ENCODE peak calls at places on chromosomes 2 and 18, in nine cellular contexts. N is AG09319, F is coronary artery, O is A549, S is thoracic aorta, Q is tibial artery, T is AG04450, R is breast epithelium, B is foreskin keratinocyte. V is an unnamed sample.

GRCh38 chr2:214079032-214079431 is 331.8 kb upstream of the VWC2L start:
- DNase-seq in F (no peak), R (no peak), T (no peak), S (no peak), N (no peak), B (no peak), Q (no peak), O (no peak), V (no peak)

GRCh38 chr18:45951021-45951714 is 16.0 kb downstream of the EPG5 start:
- DNase-seq in B (peak), T (peak), R (no peak), Q (peak), F (no peak), N (peak), O (no peak), S (no peak), V (peak)

GRCh38 chr18:9065864-9066263 is 36.6 kb upstream of the NDUFV2 start:
- DNase-seq in B (no peak), S (no peak), F (no peak), O (no peak), N (no peak), Q (no peak), T (no peak), R (no peak), V (no peak)

GRCh38 chr18:70337139-70337972 is 48.5 kb downstream of the SOCS6 start:
- DNase-seq in Q (no peak), B (peak), F (no peak), N (peak), R (peak), O (peak), T (peak), S (no peak), V (peak)

GRCh38 chr18:24466766-24467165 is 6.3 kb downstream of the HRH4 start:
- DNase-seq in O (no peak), N (no peak), T (no peak), F (no peak), Q (no peak), B (peak), S (no peak), R (no peak), V (no peak)

GRCh38 chr2:34731274-34731673 is 1132.2 kb upstream of the FAM98A start:
- DNase-seq in O (no peak), Q (no peak), B (peak), S (no peak), R (no peak), T (no peak), F (no peak), N (no peak), V (no peak)

GRCh38 chr2:100819365-100820345 is at the start of gene NPAS2:
- DNase-seq in B (no peak), T (no peak), O (peak), S (no peak), Q (no peak), F (no peak), N (no peak), R (peak), V (peak)

GRCh38 chr2:53561155-53561554 is 206.4 kb upstream of the CHAC2 start:
- DNase-seq in R (no peak), O (no peak), F (no peak), N (no peak), Q (no peak), S (no peak), T (no peak), B (no peak), V (no peak)

GRCh38 chr2:217054791-217055190 is 194.9 kb upstream of the TNP1 start:
- DNase-seq in B (no peak), O (no peak), F (no peak), N (no peak), Q (no peak), T (no peak), S (no peak), R (no peak), V (no peak)

GRCh38 chr2:47007221-47007825 is 91.7 kb upstream of the MCFD2 start:
- DNase-seq in S (no peak), N (no peak), R (no peak), O (no peak), B (no peak), Q (no peak), F (no peak), T (no peak), V (no peak)

GRCh38 chr2:229180658-229181057 is 90.4 kb downstream of the PID1 start:
- DNase-seq in B (no peak), Q (no peak), T (no peak), F (no peak), N (no peak), O (no peak), S (no peak), R (no peak), V (no peak)

GRCh38 chr2:235747868-235748144 is 254.0 kb downstream of the AGAP1 start:
- DNase-seq in B (peak), F (no peak), R (peak), O (no peak), N (no peak), Q (no peak), T (no peak), S (no peak), V (no peak)

GRCh38 chr18:47204908-47205522 is 28.9 kb upstream of the IER3IP1 start:
- DNase-seq in B (peak), R (no peak), S (no peak), T (peak), F (no peak), O (peak), Q (no peak), N (peak), V (peak)

GRCh38 chr2:224039770-224040088 is 643 bp upstream of the SERPINE2 start:
- DNase-seq in N (no peak), T (no peak), F (no peak), R (no peak), S (no peak), B (no peak), Q (no peak), O (no peak), V (no peak)

GRCh38 chr2:238379096-238379810 is 47.5 kb upstream of the ASB1 start:
- DNase-seq in B (peak), Q (no peak), T (no peak), F (no peak), N (no peak), O (no peak), S (no peak), R (no peak), V (peak)

GRCh38 chr2:11530864-11531451 is 2.9 kb upstream of the GREB1 start:
- DNase-seq in B (no peak), R (peak), F (no peak), S (no peak), N (no peak), O (no peak), Q (no peak), T (no peak), V (no peak)

GRCh38 chr18:31581498-31582197 is 10.0 kb upstream of the TTR start:
- DNase-seq in T (no peak), Q (no peak), B (peak), R (no peak), O (no peak), S (no peak), F (no peak), N (no peak), V (peak)

GRCh38 chr2:121907905-121908304 is 152.5 kb downstream of the TSN start:
- DNase-seq in Q (no peak), B (no peak), S (no peak), R (no peak), N (no peak), O (no peak), F (no peak), T (no peak), V (no peak)

GRCh38 chr2:37665038-37665437 is 6.4 kb downstream of the CDC42EP3 start:
- DNase-seq in F (no peak), T (no peak), B (no peak), N (no peak), O (no peak), S (no peak), R (no peak), Q (no peak), V (no peak)

GRCh38 chr18:45139478-45139877 is 458.8 kb downstream of the SETBP1 start:
- DNase-seq in N (no peak), T (no peak), Q (no peak), R (no peak), F (no peak), B (no peak), O (no peak), S (no peak), V (no peak)

GRCh38 chr2:74708883-74709282 is 54.8 kb downstream of the SEMA4F start:
- DNase-seq in B (peak), N (no peak), T (peak), F (no peak), Q (no peak), S (no peak), O (no peak), R (no peak), V (peak)

GRCh38 chr2:121877366-121877765 is 121.9 kb downstream of the TSN start:
- DNase-seq in B (no peak), N (no peak), T (no peak), Q (no peak), S (no peak), R (no peak), O (no peak), F (no peak), V (no peak)

GRCh38 chr2:184835081-184835728 is 236.9 kb downstream of the ZNF804A start:
- DNase-seq in B (no peak), S (no peak), O (no peak), F (no peak), R (no peak), N (no peak), T (no peak), Q (no peak), V (peak)

GRCh38 chr2:42368817-42369550 is 8.0 kb upstream of the COX7A2L start:
- DNase-seq in S (no peak), O (no peak), N (no peak), R (no peak), F (no peak), B (no peak), Q (no peak), T (no peak), V (no peak)

GRCh38 chr2:221478106-221478863 is 93.8 kb downstream of the EPHA4 start:
- DNase-seq in T (no peak), Q (no peak), F (no peak), N (no peak), B (no peak), O (no peak), S (no peak), R (no peak), V (peak)
- TF ChIP-seq CTCF in T (peak), Q (no peak), F (no peak), N (no peak), B (peak), O (no peak), S (no peak), R (no peak), V (peak)

GRCh38 chr2:66235408-66235807 is 199.5 kb upstream of the MEIS1 start:
- DNase-seq in N (no peak), T (no peak), Q (no peak), R (no peak), O (no peak), S (no peak), F (no peak), B (no peak), V (no peak)

GRCh38 chr2:66236816-66237469 is 198.0 kb upstream of the MEIS1 start:
- DNase-seq in T (no peak), N (no peak), B (no peak), R (no peak), Q (no peak), O (no peak), S (no peak), F (no peak), V (peak)

GRCh38 chr2:66237470-66238354 is 197.2 kb upstream of the MEIS1 start:
- DNase-seq in B (peak), R (no peak), T (no peak), S (no peak), Q (no peak), O (no peak), F (no peak), N (no peak), V (peak)

GRCh38 chr2:66233981-66234380 is 200.9 kb upstream of the MEIS1 start:
- DNase-seq in B (peak), Q (no peak), R (no peak), S (no peak), F (no peak), T (no peak), O (no peak), N (no peak), V (no peak)

GRCh38 chr2:66236067-66236705 is 198.7 kb upstream of the MEIS1 start:
- DNase-seq in R (no peak), N (no peak), B (no peak), S (no peak), O (no peak), F (no peak), T (no peak), Q (no peak), V (no peak)
- TF ChIP-seq CTCF in R (no peak), N (no peak), B (no peak), S (no peak), O (no peak), F (no peak), T (no peak), Q (no peak), V (no peak)

GRCh38 chr18:54675076-54675475 is 84.0 kb downstream of the DYNAP start:
- DNase-seq in N (no peak), S (no peak), Q (no peak), T (no peak), O (no peak), B (no peak), R (no peak), F (no peak), V (no peak)

GRCh38 chr18:54684786-54685185 is 93.7 kb downstream of the DYNAP start:
- DNase-seq in S (no peak), R (no peak), N (no peak), F (no peak), B (no peak), O (no peak), Q (no peak), T (no peak), V (no peak)

GRCh38 chr18:54679318-54680149 is 88.5 kb downstream of the DYNAP start:
- DNase-seq in T (peak), Q (no peak), B (peak), S (no peak), N (peak), R (no peak), O (peak), F (no peak), V (peak)
- TF ChIP-seq CTCF in T (peak), Q (peak), B (peak), S (no peak), N (peak), R (no peak), O (peak), F (no peak), V (peak)

DNA sequence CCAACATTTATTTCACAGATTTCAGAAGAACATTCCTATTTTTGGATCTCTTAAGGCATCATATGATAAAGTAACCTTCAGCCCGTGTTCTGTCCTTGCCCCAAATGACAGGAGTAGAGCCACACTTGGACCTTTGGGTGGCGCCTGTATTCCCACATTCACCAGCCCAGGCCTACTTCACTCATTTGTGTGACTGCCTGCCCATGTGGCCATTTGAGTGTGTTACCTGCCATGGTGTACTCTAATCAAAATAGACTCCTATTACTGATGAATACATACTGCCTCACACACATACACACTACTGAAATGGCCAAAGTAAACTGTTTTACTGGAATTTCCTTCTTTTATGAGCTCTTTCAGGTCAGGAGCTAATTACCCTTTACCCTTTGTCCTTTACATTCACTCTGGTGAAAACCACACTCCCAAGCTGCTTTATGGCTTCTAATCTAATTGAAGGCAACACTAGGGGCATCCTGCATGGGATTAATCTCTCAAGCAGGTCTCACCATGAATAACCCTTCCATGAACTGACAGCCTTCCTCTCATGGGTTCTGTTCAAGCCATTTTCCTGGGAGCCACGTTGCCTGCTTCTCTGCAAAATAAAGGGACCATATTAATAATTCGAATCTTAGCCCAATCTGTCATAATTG is 271.0 kb upstream of the GALNT5 start:
- DNase-seq in B (no peak), N (no peak), R (no peak), O (no peak), T (no peak), Q (no peak), F (no peak), S (no peak), V (no peak)
- TF ChIP-seq CTCF in B (no peak), N (no peak), R (no peak), O (no peak), T (no peak), Q (no peak), F (no peak), S (no peak), V (no peak)

GRCh38 chr18:58320907-58321561 is 277.0 kb downstream of the NEDD4L start:
- DNase-seq in O (no peak), N (no peak), B (no peak), F (no peak), S (no peak), R (no peak), T (no peak), Q (no peak), V (no peak)
- TF ChIP-seq CTCF in O (no peak), N (no peak), B (no peak), F (no peak), S (no peak), R (no peak), T (no peak), Q (no peak), V (no peak)

DNA sequence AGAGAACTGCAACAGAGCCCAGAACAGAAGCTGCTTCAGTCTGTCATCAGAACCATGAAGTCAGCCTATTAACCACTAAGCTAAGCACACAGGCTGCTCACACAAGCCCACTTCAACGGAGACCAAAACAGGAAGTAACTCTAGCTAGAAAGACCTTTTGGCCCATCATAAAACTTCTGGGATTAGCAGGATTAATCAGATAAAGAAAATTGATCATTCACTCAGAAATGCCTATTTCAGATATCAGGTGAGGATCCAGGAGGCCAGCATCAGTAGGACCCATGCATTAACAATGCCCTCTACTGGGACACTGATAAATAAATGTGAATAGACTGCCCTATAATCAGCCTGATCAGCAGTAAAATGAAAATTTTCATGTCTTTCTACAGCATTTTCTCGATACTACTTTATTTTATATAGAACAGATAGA is 101.4 kb downstream of the WDPCP start:
- DNase-seq in B (no peak), S (no peak), N (no peak), R (no peak), F (no peak), O (no peak), Q (no peak), T (no peak), V (no peak)
- TF ChIP-seq CTCF in B (peak), S (no peak), N (no peak), R (no peak), F (no peak), O (peak), Q (no peak), T (no peak), V (no peak)

GRCh38 chr2:71503827-71504226 is 50.5 kb downstream of the DYSF start:
- DNase-seq in R (no peak), N (no peak), O (no peak), B (peak), T (no peak), F (no peak), Q (no peak), S (no peak), V (no peak)
- TF ChIP-seq CTCF in R (no peak), N (no peak), O (no peak), B (no peak), T (no peak), F (no peak), Q (no peak), S (no peak), V (no peak)

GRCh38 chr2:112768432-112768831 is 4.0 kb upstream of the CKAP2L start:
- DNase-seq in Q (no peak), T (no peak), F (no peak), N (peak), B (peak), S (no peak), R (no peak), O (no peak), V (peak)
- TF ChIP-seq CTCF in Q (no peak), T (no peak), F (no peak), N (peak), B (peak), S (no peak), R (no peak), O (no peak), V (peak)